ENCODE peak calls at places on chromosomes 2 and 18, in nine cellular contexts. B is uterus, V is fibroblast of lung, T is fibroblast of pulmonary artery, O is aorta, J is OCI-LY7, C is K562, K is SJSA1, G is HAP-1. P is an unnamed sample.
A peak's percentile ranks its signal among the peaks of the same experiment; 100 is the strongest.

GRCh38 chr18:43665239-43665788 is 388.0 kb upstream of the SYT4 start:
- DNase-seq in B (no peak), V (peak; percentile 93), T (peak; percentile 83), O (no peak), J (no peak), C (no peak), K (peak; percentile 63), G (no peak), P (no peak)

GRCh38 chr2:101887328-101887727 is 104.4 kb upstream of the IL1R2 start:
- DNase-seq in B (no peak), V (no peak), T (no peak), O (no peak), J (no peak), C (no peak), K (no peak), G (no peak), P (no peak)

GRCh38 chr2:48356701-48357322 is 173.1 kb upstream of the STON1 start:
- DNase-seq in B (no peak), V (peak; percentile 73), T (peak; percentile 78), O (no peak), J (peak; percentile 39), C (peak; percentile 65), K (no peak), G (no peak), P (peak; percentile 62)

GRCh38 chr2:133522204-133522603 is 46.1 kb downstream of the NCKAP5 start:
- DNase-seq in B (no peak), V (no peak), T (no peak), O (no peak), J (no peak), C (no peak), K (no peak), G (no peak), P (no peak)

GRCh38 chr2:189304360-189304759 is 124.8 kb upstream of the COL5A2 start:
- DNase-seq in B (no peak), V (no peak), T (no peak), O (no peak), J (peak; percentile 1), C (no peak), K (no peak), G (no peak), P (peak; percentile 81)

GRCh38 chr2:39068290-39068689 is 52.6 kb downstream of the SOS1 start:
- DNase-seq in B (no peak), V (peak; percentile 15), T (no peak), O (no peak), J (no peak), C (no peak), K (no peak), G (no peak), P (no peak)

GRCh38 chr18:27861539-27861938 is 315.4 kb downstream of the CDH2 start:
- DNase-seq in B (no peak), V (no peak), T (no peak), O (no peak), J (no peak), C (no peak), K (no peak), G (no peak), P (no peak)

GRCh38 chr2:12046641-12047040 is 300.2 kb downstream of the LPIN1 start:
- DNase-seq in B (no peak), V (peak; percentile 65), T (peak; percentile 55), O (no peak), J (no peak), C (no peak), K (peak; percentile 67), G (no peak), P (no peak)

GRCh38 chr2:66569321-66569851 is 134.5 kb downstream of the MEIS1 start:
- DNase-seq in B (peak; percentile 40), V (peak; percentile 76), T (peak; percentile 75), O (no peak), J (peak; percentile 39), C (peak; percentile 69), K (no peak), G (peak; percentile 96), P (peak; percentile 27)

GRCh38 chr2:106158871-106159270 is 35.2 kb downstream of the UXS1 start:
- DNase-seq in B (no peak), V (no peak), T (no peak), O (no peak), J (no peak), C (no peak), K (no peak), G (no peak), P (no peak)

GRCh38 chr2:106158131-106158530 is 36.0 kb downstream of the UXS1 start:
- DNase-seq in B (no peak), V (no peak), T (no peak), O (no peak), J (no peak), C (no peak), K (no peak), G (no peak), P (no peak)

GRCh38 chr2:106160786-106161261 is 33.3 kb downstream of the UXS1 start:
- DNase-seq in B (no peak), V (no peak), T (no peak), O (no peak), J (peak; percentile 78), C (no peak), K (no peak), G (no peak), P (peak; percentile 54)

GRCh38 chr2:106161938-106162814 is 31.9 kb downstream of the UXS1 start:
- DNase-seq in B (no peak), V (peak; percentile 47), T (peak; percentile 48), O (no peak), J (no peak), C (peak; percentile 40), K (no peak), G (no peak), P (peak; percentile 40)

DNA sequence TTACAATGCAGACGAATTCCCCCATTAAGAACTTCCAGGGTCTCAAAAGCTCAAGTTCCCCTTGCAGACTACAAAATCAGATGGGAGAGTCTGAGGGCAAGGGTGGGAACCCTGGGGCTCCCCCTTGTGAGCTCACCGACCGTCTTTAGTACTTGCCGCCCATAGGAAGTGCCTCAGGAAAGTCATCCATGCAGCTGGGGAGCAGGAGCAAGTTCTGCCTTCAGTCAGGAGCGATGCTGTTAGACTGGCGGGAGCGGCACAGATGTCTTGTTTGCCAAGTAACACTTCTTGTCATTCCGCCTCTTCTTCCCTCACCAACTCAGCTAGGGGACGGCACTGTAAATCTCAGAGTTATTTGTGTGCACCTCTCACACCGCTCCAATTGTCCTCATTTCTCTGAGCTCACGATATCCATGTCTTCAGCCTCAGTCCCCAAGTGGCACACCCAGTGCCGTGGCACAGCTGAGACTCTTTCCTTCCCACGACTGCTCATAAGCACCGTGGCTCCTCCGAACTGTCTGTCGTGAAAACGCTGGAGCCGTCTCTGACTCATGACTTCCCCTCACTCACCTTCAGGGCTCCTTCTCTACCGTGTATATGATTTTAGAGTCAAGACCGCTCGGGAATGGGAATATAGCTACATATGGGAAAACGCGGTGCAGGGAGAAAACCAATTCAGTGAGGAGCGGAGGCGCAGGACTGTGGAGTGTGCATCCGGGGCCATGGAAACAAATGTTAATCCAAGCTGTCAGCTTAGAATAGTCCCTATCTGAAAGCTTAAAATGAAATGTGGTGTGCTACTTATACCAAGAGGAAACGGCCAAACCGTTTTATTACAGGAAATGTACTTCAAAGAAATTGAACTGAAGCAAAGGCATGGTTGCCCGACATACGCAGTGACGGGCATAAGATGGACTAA is 34.0 kb downstream of the UXS1 start:
- DNase-seq in B (no peak), V (no peak), T (no peak), O (no peak), J (peak; percentile 45), C (no peak), K (no peak), G (no peak), P (peak; percentile 70)
- H3K4me3 ChIP-seq in B (no peak overlapping the region), V (no peak overlapping the region), T (no peak overlapping the region), O (no peak overlapping the region), J (no peak overlapping the region), C (no peak overlapping the region), K (no peak overlapping the region), G (no peak overlapping the region), P (peak overlapping the region; percentile 30)

DNA sequence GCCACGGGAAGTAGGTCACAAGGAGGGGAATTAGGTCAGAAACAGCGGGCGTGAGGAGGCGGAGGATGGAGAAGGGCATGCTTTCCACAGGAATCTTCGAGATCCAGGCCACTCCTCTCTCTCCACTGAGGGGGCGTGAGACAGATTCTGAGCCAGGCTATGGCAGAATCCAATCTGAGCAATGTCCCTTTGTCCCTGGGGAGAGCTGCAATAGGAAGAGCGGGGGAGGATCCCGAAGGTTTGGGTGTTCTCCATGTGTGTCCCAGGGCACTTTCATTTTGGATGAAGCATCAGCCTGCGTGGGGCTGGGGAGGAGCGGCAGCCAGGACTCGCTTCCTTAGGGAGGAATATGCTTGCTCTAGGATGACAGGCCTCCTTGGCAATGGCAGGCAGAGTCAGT is 84.0 kb downstream of the LIPG start:
- DNase-seq in B (peak; percentile 52), V (peak; percentile 62), T (peak; percentile 88), O (no peak), J (no peak), C (no peak), K (peak; percentile 69), G (no peak), P (no peak)
- H3K4me3 ChIP-seq in B (peak overlapping the region; percentile 16), V (peak overlapping the region; percentile 35), T (no peak overlapping the region), O (no peak overlapping the region), J (no peak overlapping the region), C (no peak overlapping the region), K (peak overlapping the region; percentile 21), G (no peak overlapping the region), P (no peak overlapping the region)

GRCh38 chr18:31206064-31206463 is 43.4 kb upstream of the DSC1 start:
- DNase-seq in B (no peak), V (no peak), T (no peak), O (no peak), J (no peak), C (no peak), K (no peak), G (no peak), P (no peak)
- H3K4me3 ChIP-seq in B (no peak overlapping the region), V (no peak overlapping the region), T (no peak overlapping the region), O (no peak overlapping the region), J (no peak overlapping the region), C (no peak overlapping the region), K (no peak overlapping the region), G (no peak overlapping the region), P (no peak overlapping the region)

GRCh38 chr18:58828399-58829121 is 36.1 kb upstream of the ZNF532 start:
- DNase-seq in B (peak; percentile 38), V (peak; percentile 44), T (peak; percentile 30), O (no peak), J (no peak), C (no peak), K (no peak), G (no peak), P (no peak)

GRCh38 chr18:58827886-58828285 is 36.8 kb upstream of the ZNF532 start:
- DNase-seq in B (no peak), V (no peak), T (no peak), O (no peak), J (no peak), C (no peak), K (no peak), G (no peak), P (no peak)

GRCh38 chr18:58829263-58829662 is 35.4 kb upstream of the ZNF532 start:
- DNase-seq in B (no peak), V (peak; percentile 74), T (peak; percentile 23), O (no peak), J (no peak), C (no peak), K (no peak), G (no peak), P (no peak)

GRCh38 chr18:58823385-58823784 is 41.3 kb upstream of the ZNF532 start:
- DNase-seq in B (no peak), V (no peak), T (no peak), O (no peak), J (no peak), C (no peak), K (peak; percentile 49), G (no peak), P (no peak)

DNA sequence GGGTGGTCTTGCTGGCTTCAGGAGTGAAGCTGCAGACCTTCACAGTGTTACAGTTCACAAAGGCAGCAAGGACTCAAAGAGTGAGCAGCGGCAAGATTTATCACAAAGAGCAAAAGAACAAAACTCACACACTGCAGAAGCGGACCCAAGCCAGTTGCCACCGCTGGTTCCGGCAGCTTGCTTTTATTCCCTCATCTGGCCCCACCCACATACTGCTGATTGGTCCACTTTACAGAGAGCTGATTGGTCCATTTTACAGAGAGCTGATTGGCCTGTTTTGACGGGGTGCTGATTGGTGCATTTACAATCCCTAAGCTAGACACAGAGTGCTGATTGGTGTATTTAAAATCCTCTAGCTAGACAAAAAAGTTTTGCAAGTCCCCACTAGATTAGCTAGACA is 37.3 kb upstream of the ZNF532 start:
- DNase-seq in B (no peak), V (no peak), T (no peak), O (no peak), J (no peak), C (no peak), K (no peak), G (no peak), P (no peak)
- H3K4me3 ChIP-seq in B (no peak overlapping the region), V (no peak overlapping the region), T (no peak overlapping the region), O (no peak overlapping the region), J (no peak overlapping the region), C (no peak overlapping the region), K (no peak overlapping the region), G (no peak overlapping the region), P (no peak overlapping the region)

P was measured in Jurkat, Clone E6-1.